ENCODE peak calls at places on chromosome 17, in nine cellular contexts. M is mucosa of descending colon; H is transverse colon; F is stomach; Q is aorta; I is CD4-positive, alpha-beta memory T cell; J is iPS DF 6.9; A is psoas muscle; P is Caco-2. L is an unnamed sample. For H3K9me3, the result is how much of the 10 kb centered on the place peaks cover.

GRCh38 chr17:40726919-40727318 is 23.4 kb upstream of the KRT24 start:
- DNase-seq in M (no peak), H (no peak), F (no peak), Q (no peak), I (peak), J (no peak), A (no peak), P (peak), L (no peak)

GRCh38 chr17:81493198-81494038 is 19.2 kb downstream of the ACTG1 start:
- DNase-seq in M (no peak), H (no peak), F (no peak), Q (no peak), I (no peak), J (no peak), A (no peak), P (no peak), L (no peak)

GRCh38 chr17:40346061-40346767 is 18.3 kb downstream of the GJD3 start:
- DNase-seq in M (no peak), H (no peak), F (no peak), Q (no peak), I (no peak), J (no peak), A (no peak), P (no peak), L (no peak)

GRCh38 chr17:39939588-39940419 is 12.3 kb downstream of the LRRC3C start:
- DNase-seq in M (no peak), H (no peak), F (no peak), Q (no peak), I (no peak), J (no peak), A (no peak), P (peak), L (no peak)

GRCh38 chr17:36602030-36602737 is 801 bp downstream of the MRM1 start:
- DNase-seq in M (peak), H (peak), F (no peak), Q (no peak), I (peak), J (no peak), A (peak), P (peak), L (peak)

GRCh38 chr17:68198931-68199836 is 48.7 kb upstream of the AMZ2 start:
- DNase-seq in M (no peak), H (no peak), F (no peak), Q (peak), I (peak), J (no peak), A (peak), P (peak), L (peak)

GRCh38 chr17:69539781-69540319 is 125.4 kb downstream of the MAP2K6 start:
- DNase-seq in M (peak), H (no peak), F (no peak), Q (no peak), I (no peak), J (no peak), A (no peak), P (no peak), L (no peak)

GRCh38 chr17:35537569-35538209 is at the start of gene SLFN12L:
- DNase-seq in M (no peak), H (no peak), F (no peak), Q (no peak), I (peak), J (no peak), A (no peak), P (no peak), L (no peak)

GRCh38 chr17:55120651-55121050 is 144.1 kb upstream of the HLF start:
- DNase-seq in M (no peak), H (no peak), F (no peak), Q (no peak), I (no peak), J (no peak), A (no peak), P (no peak), L (no peak)

GRCh38 chr17:75754378-75755204 is 10.4 kb downstream of the GALK1 start:
- DNase-seq in M (no peak), H (no peak), F (no peak), Q (peak), I (no peak), J (no peak), A (no peak), P (no peak), L (no peak)

GRCh38 chr17:78535285-78536197 is 41.7 kb downstream of the DNAH17 start:
- DNase-seq in M (no peak), H (no peak), F (no peak), Q (peak), I (peak), J (no peak), A (no peak), P (no peak), L (no peak)

GRCh38 chr17:49021095-49021767 is 24.0 kb downstream of the IGF2BP1 start:
- DNase-seq in M (no peak), H (no peak), F (no peak), Q (no peak), I (no peak), J (no peak), A (no peak), P (peak), L (no peak)

GRCh38 chr17:82933911-82934310 is 94.1 kb upstream of the ZNF750 start:
- DNase-seq in M (no peak), H (peak), F (peak), Q (peak), I (no peak), J (no peak), A (peak), P (no peak), L (no peak)

GRCh38 chr17:17884281-17885028 is 47.7 kb upstream of the SREBF1 start:
- DNase-seq in M (no peak), H (no peak), F (no peak), Q (no peak), I (no peak), J (no peak), A (no peak), P (no peak), L (no peak)

GRCh38 chr17:34169501-34169900 is 85.6 kb upstream of the CCL2 start:
- DNase-seq in M (no peak), H (no peak), F (no peak), Q (no peak), I (no peak), J (no peak), A (no peak), P (no peak), L (no peak)

GRCh38 chr17:75365009-75365930 is 40.2 kb downstream of the GRB2 start:
- DNase-seq in M (no peak), H (no peak), F (no peak), Q (no peak), I (no peak), J (no peak), A (no peak), P (no peak), L (no peak)

GRCh38 chr17:57662644-57663308 is 82.3 kb downstream of the CCDC182 start:
- DNase-seq in M (peak), H (peak), F (peak), Q (peak), I (peak), J (peak), A (peak), P (peak), L (peak)

GRCh38 chr17:73323622-73324455 is 12.0 kb upstream of the CDC42EP4 start:
- DNase-seq in M (no peak), H (no peak), F (no peak), Q (no peak), I (no peak), J (no peak), A (peak), P (no peak), L (no peak)

GRCh38 chr17:11742891-11743290 is 144.6 kb downstream of the DNAH9 start:
- DNase-seq in M (peak), H (no peak), F (no peak), Q (no peak), I (no peak), J (peak), A (no peak), P (peak), L (no peak)

GRCh38 chr17:29048440-29049360 is 5.8 kb downstream of the PIPOX start:
- DNase-seq in M (no peak), H (no peak), F (no peak), Q (no peak), I (no peak), J (no peak), A (no peak), P (no peak), L (no peak)

GRCh38 chr17:37828313-37829124 is 83.7 kb upstream of the HNF1B start:
- DNase-seq in M (no peak), H (no peak), F (no peak), Q (no peak), I (no peak), J (no peak), A (no peak), P (no peak), L (no peak)

GRCh38 chr17:50766222-50767023 is 895 bp downstream of the ANKRD40CL start:
- DNase-seq in M (peak), H (peak), F (no peak), Q (no peak), I (no peak), J (no peak), A (no peak), P (no peak), L (no peak)

GRCh38 chr17:14125518-14126125 is 56.3 kb downstream of the COX10 start:
- DNase-seq in M (no peak), H (no peak), F (no peak), Q (no peak), I (no peak), J (no peak), A (no peak), P (no peak), L (no peak)

GRCh38 chr17:38730526-38731379 is 612 bp downstream of the CISD3 start:
- DNase-seq in M (peak), H (peak), F (peak), Q (peak), I (no peak), J (no peak), A (peak), P (no peak), L (peak)

GRCh38 chr17:73371285-73371684 is 59.5 kb upstream of the CDC42EP4 start:
- DNase-seq in M (no peak), H (no peak), F (no peak), Q (no peak), I (no peak), J (no peak), A (no peak), P (no peak), L (no peak)

GRCh38 chr17:67574658-67575293 is 143.0 kb upstream of the NOL11 start:
- DNase-seq in M (no peak), H (no peak), F (no peak), Q (no peak), I (no peak), J (no peak), A (no peak), P (no peak), L (no peak)

GRCh38 chr17:1031711-1032110 is 34.8 kb downstream of the TIMM22 start:
- DNase-seq in M (peak), H (peak), F (no peak), Q (peak), I (no peak), J (no peak), A (peak), P (no peak), L (peak)

GRCh38 chr17:80367510-80367909 is 47.5 kb upstream of the ENDOV start:
- DNase-seq in M (no peak), H (no peak), F (no peak), Q (peak), I (no peak), J (no peak), A (no peak), P (no peak), L (no peak)

GRCh38 chr17:41464682-41465081 is 2.5 kb downstream of the KRT32 start:
- DNase-seq in M (no peak), H (no peak), F (peak), Q (no peak), I (no peak), J (no peak), A (peak), P (no peak), L (no peak)

GRCh38 chr17:4565209-4566141 is 5.1 kb upstream of the GGT6 start:
- DNase-seq in M (peak), H (peak), F (peak), Q (no peak), I (peak), J (peak), A (peak), P (peak), L (peak)

GRCh38 chr17:65228734-65229390 is 91.7 kb downstream of the RGS9 start:
- DNase-seq in M (no peak), H (no peak), F (no peak), Q (no peak), I (peak), J (no peak), A (no peak), P (no peak), L (no peak)

GRCh38 chr17:16915752-16916556 is 56.0 kb downstream of the TNFRSF13B start:
- DNase-seq in M (peak), H (peak), F (peak), Q (peak), I (peak), J (peak), A (no peak), P (peak), L (peak)

GRCh38 chr17:65287040-65287439 is 149.9 kb downstream of the RGS9 start:
- DNase-seq in M (no peak), H (no peak), F (no peak), Q (no peak), I (no peak), J (no peak), A (no peak), P (no peak), L (no peak)

GRCh38 chr17:76265624-76266243 is 586 bp downstream of the UBALD2 start:
- DNase-seq in M (peak), H (peak), F (peak), Q (peak), I (peak), J (no peak), A (peak), P (peak), L (peak)

GRCh38 chr17:45276031-45276430 is 14.1 kb upstream of the SPATA32 start:
- DNase-seq in M (peak), H (no peak), F (no peak), Q (no peak), I (no peak), J (no peak), A (no peak), P (no peak), L (no peak)

GRCh38 chr17:35192708-35193107 is 1.5 kb downstream of the SLC35G3 start:
- DNase-seq in M (no peak), H (no peak), F (no peak), Q (no peak), I (no peak), J (no peak), A (no peak), P (no peak), L (no peak)

GRCh38 chr17:80892900-80893603 is 98.6 kb upstream of the CHMP6 start:
- DNase-seq in M (no peak), H (no peak), F (no peak), Q (no peak), I (no peak), J (no peak), A (peak), P (no peak), L (no peak)

GRCh38 chr17:48023408-48024148 is 14.0 kb downstream of the COPZ2 start:
- DNase-seq in M (peak), H (peak), F (peak), Q (peak), I (peak), J (no peak), A (peak), P (peak), L (peak)

GRCh38 chr17:31566247-31566991 is 174.9 kb downstream of the RAB11FIP4 start:
- DNase-seq in M (no peak), H (no peak), F (no peak), Q (no peak), I (no peak), J (no peak), A (no peak), P (no peak), L (no peak)

GRCh38 chr17:31565652-31566051 is 174.2 kb downstream of the RAB11FIP4 start:
- DNase-seq in M (no peak), H (no peak), F (no peak), Q (peak), I (no peak), J (no peak), A (no peak), P (no peak), L (no peak)

GRCh38 chr17:31566992-31567373 is 175.5 kb downstream of the RAB11FIP4 start:
- DNase-seq in M (no peak), H (no peak), F (no peak), Q (no peak), I (no peak), J (no peak), A (no peak), P (no peak), L (no peak)

GRCh38 chr17:31570231-31570630 is 178.8 kb downstream of the RAB11FIP4 start:
- DNase-seq in M (no peak), H (no peak), F (no peak), Q (no peak), I (no peak), J (no peak), A (no peak), P (no peak), L (no peak)

DNA sequence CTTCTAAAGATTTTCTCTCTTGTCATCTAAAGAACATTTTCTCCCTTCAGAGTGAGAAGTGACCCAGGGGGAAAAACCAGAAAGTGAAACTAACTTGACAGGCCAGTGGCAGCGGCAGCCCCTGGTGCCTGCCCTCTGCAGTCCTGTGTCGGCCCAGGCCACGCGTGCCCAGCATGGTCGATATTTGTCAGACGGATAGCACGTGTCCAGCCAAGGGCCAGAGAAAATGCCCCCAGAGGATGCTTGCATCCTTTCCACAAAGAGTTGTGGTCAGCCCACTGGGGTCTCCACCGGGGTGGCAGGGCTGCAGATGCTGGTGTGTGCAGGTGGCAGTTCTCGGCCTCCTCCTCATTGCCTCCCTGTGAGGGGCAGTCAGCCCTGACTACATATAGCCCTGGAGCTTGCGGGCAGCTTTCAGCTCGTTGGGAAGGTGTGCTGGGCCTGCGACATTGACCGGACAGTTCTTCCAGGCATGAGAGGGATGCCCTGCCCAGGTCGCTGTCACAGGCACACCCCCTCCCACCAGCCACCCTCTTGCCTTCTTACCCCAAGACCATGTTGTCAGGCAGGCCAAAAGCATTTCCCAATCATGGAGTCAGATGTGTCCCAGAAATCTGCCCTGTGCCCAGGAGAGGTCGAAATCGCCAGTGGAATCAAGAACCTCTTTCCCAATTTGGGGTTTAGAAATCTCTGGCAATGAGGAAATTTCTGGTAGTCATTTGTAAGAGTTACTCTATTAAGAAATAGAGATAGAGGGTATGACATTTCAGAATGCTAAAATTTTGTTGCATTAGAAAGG is 176.9 kb downstream of the RAB11FIP4 start:
- DNase-seq in M (no peak), H (no peak), F (no peak), Q (no peak), I (no peak), J (no peak), A (peak), P (no peak), L (no peak)
- H3K4me3 ChIP-seq in M (no peak), H (no peak), F (no peak), Q (no peak), I (no peak), J (no peak), A (no peak), P (no peak), L (no peak)

GRCh38 chr17:53996131-53996530 is 173.4 kb downstream of the KIF2B start:
- DNase-seq in M (no peak), H (no peak), F (no peak), Q (no peak), I (no peak), J (no peak), A (no peak), P (no peak), L (no peak)

DNA sequence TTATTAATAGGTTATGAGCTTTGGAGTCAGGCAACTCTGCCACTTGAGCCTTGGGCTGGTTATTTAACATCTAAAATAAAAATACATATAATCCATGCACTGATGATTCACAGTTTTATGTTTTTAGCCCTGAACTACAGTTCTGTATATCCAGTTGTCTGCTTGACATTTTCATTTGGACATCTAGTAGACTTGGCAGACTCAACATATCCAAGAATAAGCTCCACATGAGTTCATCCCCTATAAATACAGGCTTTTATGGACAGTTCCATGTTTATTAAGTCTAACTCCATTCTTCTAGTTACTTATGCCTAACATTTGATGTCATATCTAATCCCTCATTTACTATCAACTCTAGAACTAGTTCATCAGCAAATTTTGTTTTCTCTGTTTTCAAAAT is 174.2 kb downstream of the KIF2B start:
- DNase-seq in M (no peak), H (no peak), F (no peak), Q (no peak), I (no peak), J (no peak), A (no peak), P (no peak), L (no peak)
- H3K9me3 ChIP-seq in M (under half), H (under half), F (under half), Q (under half), I (under half), J (under half), A (under half), P (under half), L (under half)

GRCh38 chr17:7329360-7330098 is 394 bp upstream of the NEURL4 start:
- DNase-seq in M (peak), H (peak), F (peak), Q (peak), I (peak), J (peak), A (peak), P (peak), L (peak)
- H3K4me3 ChIP-seq in M (peak), H (peak), F (peak), Q (peak), I (peak), J (peak), A (peak), P (peak), L (peak)

DNA sequence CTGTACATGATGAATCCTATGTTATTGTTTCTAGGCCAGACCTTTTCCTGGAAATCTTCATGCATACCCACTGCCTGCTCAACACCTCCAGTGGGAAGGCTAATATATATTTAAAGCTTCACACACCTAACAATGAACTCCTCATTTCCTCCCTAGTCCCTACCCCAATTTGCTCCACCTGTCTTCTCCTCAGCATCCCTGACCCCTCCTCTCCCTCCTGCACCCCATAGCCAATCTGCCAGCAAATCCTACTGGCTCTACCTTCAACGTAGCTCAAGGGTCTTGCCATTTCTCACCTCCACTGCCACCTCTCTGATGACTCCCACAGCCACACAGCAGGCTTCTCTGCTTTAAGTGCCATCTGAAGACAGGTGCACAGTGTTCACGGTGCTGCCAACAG is 215.6 kb upstream of the WSB1 start:
- DNase-seq in M (no peak), H (no peak), F (no peak), Q (no peak), I (no peak), J (no peak), A (no peak), P (no peak), L (no peak)
- H3K9me3 ChIP-seq in M (under half), H (under half), F (under half), Q (under half), I (under half), J (under half), A (under half), P (under half), L (under half)